ENCODE peak calls at places on chromosome 2, in nine cellular contexts. D, P, M, O, I, Z, L, B and G are unnamed samples.

GRCh38 chr2:144914622-144915230 is 394.8 kb upstream of the ZEB2 start:
- DNase-seq in D (peak; percentile 48), P (no peak), M (no peak), O (no peak), I (no peak), Z (no peak), L (no peak), B (no peak), G (peak; percentile 47)

GRCh38 chr2:160522951-160523700 is 29.5 kb upstream of the RBMS1 start:
- DNase-seq in D (peak; percentile 77), P (no peak), M (no peak), O (no peak), I (no peak), Z (no peak), L (no peak), B (no peak), G (peak; percentile 43)

GRCh38 chr2:64938607-64939285 is 50.5 kb upstream of the SLC1A4 start:
- DNase-seq in D (no peak), P (no peak), M (no peak), O (no peak), I (no peak), Z (no peak), L (no peak), B (no peak), G (no peak)

GRCh38 chr2:234081970-234082822 is 31.7 kb downstream of the SPP2 start:
- DNase-seq in D (no peak), P (no peak), M (no peak), O (no peak), I (no peak), Z (no peak), L (peak; percentile 86), B (no peak), G (no peak)

GRCh38 chr2:89000235-89000634 is 308.8 kb downstream of the RPIA start:
- DNase-seq in D (no peak), P (no peak), M (no peak), O (no peak), I (no peak), Z (no peak), L (no peak), B (no peak), G (no peak)

GRCh38 chr2:219245899-219246230 is 586 bp downstream of the STK16 start:
- DNase-seq in D (no peak), P (no peak), M (no peak), O (no peak), I (no peak), Z (no peak), L (no peak), B (no peak), G (no peak)

GRCh38 chr2:142306126-142306525 is 175.3 kb upstream of the LRP1B start:
- DNase-seq in D (peak; percentile 75), P (no peak), M (no peak), O (no peak), I (no peak), Z (no peak), L (no peak), B (no peak), G (no peak)

GRCh38 chr2:217090024-217090473 is 230.2 kb upstream of the TNP1 start:
- DNase-seq in D (peak; percentile 23), P (no peak), M (no peak), O (peak; percentile 78), I (no peak), Z (no peak), L (no peak), B (peak; percentile 74), G (no peak)

GRCh38 chr2:105712981-105713596 is 31.6 kb upstream of the NCK2 start:
- DNase-seq in D (peak; percentile 69), P (no peak), M (no peak), O (no peak), I (no peak), Z (no peak), L (no peak), B (no peak), G (no peak)

GRCh38 chr2:19371996-19372582 is 13.7 kb upstream of the OSR1 start:
- DNase-seq in D (no peak), P (no peak), M (no peak), O (no peak), I (no peak), Z (no peak), L (no peak), B (no peak), G (no peak)

GRCh38 chr2:190863946-190864345 is 16.7 kb upstream of the GLS start:
- DNase-seq in D (no peak), P (no peak), M (peak; percentile 27), O (no peak), I (no peak), Z (peak; percentile 26), L (no peak), B (no peak), G (no peak)

GRCh38 chr2:212903413-212903812 is 248.0 kb downstream of the IKZF2 start:
- DNase-seq in D (no peak), P (no peak), M (no peak), O (no peak), I (no peak), Z (no peak), L (peak; percentile 51), B (no peak), G (no peak)

DNA sequence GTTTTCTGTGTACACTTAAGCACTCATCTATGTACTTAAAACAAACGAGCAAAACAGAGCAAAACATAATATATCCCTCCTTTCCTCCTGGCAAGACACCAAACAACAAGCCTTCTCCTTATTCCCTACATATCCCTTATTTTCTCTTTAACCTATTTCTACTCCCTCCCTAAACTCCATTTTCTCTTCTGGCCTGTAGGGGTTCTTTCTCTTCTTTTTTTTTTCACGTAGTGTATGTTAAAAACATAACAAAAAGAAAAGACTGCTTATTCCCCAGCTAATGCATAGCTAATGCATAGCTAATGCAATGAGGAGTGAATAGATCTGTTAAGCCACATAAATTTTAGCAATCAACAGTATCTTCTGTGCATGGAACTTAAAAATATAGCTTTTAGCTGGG is 193.4 kb downstream of the TMEM247 start:
- DNase-seq in D (no peak), P (no peak), M (no peak), O (no peak), I (no peak), Z (no peak), L (no peak), B (no peak), G (no peak)
- TF ChIP-seq CTCF in D (no peak), P (no peak), M (no peak), O (no peak), I (no peak), Z (no peak), L (no peak), B (no peak), G (no peak)

GRCh38 chr2:40814621-40815020 is 362.7 kb upstream of the SLC8A1 start:
- DNase-seq in D (no peak), P (no peak), M (no peak), O (no peak), I (no peak), Z (no peak), L (no peak), B (no peak), G (no peak)

GRCh38 chr2:40824269-40824668 is 372.4 kb upstream of the SLC8A1 start:
- DNase-seq in D (no peak), P (no peak), M (no peak), O (no peak), I (no peak), Z (no peak), L (no peak), B (no peak), G (no peak)

GRCh38 chr2:40823465-40823864 is 371.6 kb upstream of the SLC8A1 start:
- DNase-seq in D (no peak), P (no peak), M (no peak), O (no peak), I (no peak), Z (no peak), L (no peak), B (no peak), G (no peak)

GRCh38 chr2:40820319-40820718 is 368.4 kb upstream of the SLC8A1 start:
- DNase-seq in D (no peak), P (no peak), M (no peak), O (no peak), I (no peak), Z (no peak), L (no peak), B (no peak), G (no peak)
- TF ChIP-seq CTCF in D (no peak), P (no peak), M (no peak), O (no peak), I (no peak), Z (no peak), L (no peak), B (no peak), G (peak; percentile 31)

GRCh38 chr2:24985406-24985805 is 13.7 kb upstream of the DNAJC27 start:
- DNase-seq in D (no peak), P (no peak), M (no peak), O (no peak), I (no peak), Z (no peak), L (no peak), B (no peak), G (no peak)
- TF ChIP-seq CTCF in D (no peak), P (no peak), M (no peak), O (no peak), I (no peak), Z (no peak), L (no peak), B (no peak), G (no peak)

GRCh38 chr2:43605851-43606250 is 10.0 kb upstream of the THADA start:
- DNase-seq in D (peak; percentile 6), P (no peak), M (peak; percentile 22), O (no peak), I (no peak), Z (no peak), L (no peak), B (no peak), G (no peak)

GRCh38 chr2:43610361-43610760 is 14.5 kb upstream of the THADA start:
- DNase-seq in D (no peak), P (no peak), M (no peak), O (no peak), I (no peak), Z (no peak), L (no peak), B (no peak), G (no peak)

GRCh38 chr2:43609304-43609883 is 13.6 kb upstream of the THADA start:
- DNase-seq in D (peak; percentile 34), P (peak; percentile 49), M (peak; percentile 70), O (no peak), I (no peak), Z (no peak), L (peak; percentile 56), B (peak; percentile 36), G (no peak)

GRCh38 chr2:43604674-43605073 is 8.8 kb upstream of the THADA start:
- DNase-seq in D (no peak), P (no peak), M (no peak), O (no peak), I (no peak), Z (no peak), L (no peak), B (no peak), G (no peak)

DNA sequence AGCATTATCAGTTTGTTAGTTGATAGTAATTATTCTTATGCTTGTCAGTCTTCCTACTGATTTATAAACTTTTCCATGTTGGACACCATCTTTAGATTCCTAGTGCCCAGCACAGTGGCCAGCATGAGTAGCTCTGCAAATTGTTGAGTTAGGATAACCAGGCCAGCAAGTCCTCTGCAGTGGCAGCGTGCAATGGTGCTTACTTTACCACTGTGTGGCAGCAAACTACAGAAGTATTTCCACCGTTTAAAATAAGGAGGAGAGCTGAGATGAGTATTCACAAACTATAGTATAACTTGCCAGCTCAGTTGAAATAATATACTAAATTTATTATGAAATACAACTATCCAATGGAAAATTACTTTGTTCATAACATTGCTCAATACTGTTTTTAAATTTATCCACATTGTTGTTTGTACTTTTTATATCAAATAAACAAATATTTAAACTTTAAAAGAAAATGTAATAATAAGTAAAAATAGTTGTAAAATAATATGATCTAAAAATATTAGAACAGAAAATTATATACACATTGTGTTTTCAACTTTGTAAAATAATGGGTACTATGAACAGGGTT is 9.3 kb upstream of the THADA start:
- DNase-seq in D (peak; percentile 57), P (peak; percentile 16), M (peak; percentile 70), O (no peak), I (no peak), Z (no peak), L (peak; percentile 47), B (peak; percentile 24), G (peak; percentile 28)
- TF ChIP-seq CTCF in D (peak; percentile 62), P (peak; percentile 46), M (peak; percentile 66), O (peak; percentile 61), I (peak; percentile 14), Z (peak; percentile 51), L (peak; percentile 34), B (peak; percentile 54), G (peak; percentile 70)